ENCODE peak calls at places on chromosome 17, in five cellular contexts. One of them, this sample, is unnamed.

GRCh38 chr17:37774508-37774907 is 29.6 kb upstream of the HNF1B start:
- DNase-seq in progenitor cell of endocrine pancreas: no peak
- DNase-seq in GM13977: peak
- DNase-seq in esophagus muscularis mucosa: no peak
- DNase-seq in HepG2: no peak
- DNase-seq in this sample: no peak

GRCh38 chr17:3988297-3989120 is 24.3 kb upstream of the ATP2A3 start:
- DNase-seq in progenitor cell of endocrine pancreas: no peak
- DNase-seq in HepG2: no peak
- DNase-seq in esophagus muscularis mucosa: no peak
- DNase-seq in GM13977: no peak
- DNase-seq in this sample: no peak

GRCh38 chr17:11467639-11468038 is 130.6 kb upstream of the DNAH9 start:
- DNase-seq in HepG2: no peak
- DNase-seq in GM13977: no peak
- DNase-seq in esophagus muscularis mucosa: peak
- DNase-seq in progenitor cell of endocrine pancreas: no peak
- DNase-seq in this sample: no peak

GRCh38 chr17:55495239-55495638 is 16.0 kb downstream of the SMIM36 start:
- DNase-seq in progenitor cell of endocrine pancreas: no peak
- DNase-seq in GM13977: no peak
- DNase-seq in esophagus muscularis mucosa: no peak
- DNase-seq in HepG2: no peak
- DNase-seq in this sample: no peak

GRCh38 chr17:10513284-10514067 is 4.9 kb downstream of the MYH1 start:
- DNase-seq in HepG2: no peak
- DNase-seq in progenitor cell of endocrine pancreas: no peak
- DNase-seq in esophagus muscularis mucosa: no peak
- DNase-seq in GM13977: no peak
- DNase-seq in this sample: no peak

GRCh38 chr17:72592242-72592966 is 471.6 kb downstream of the SOX9 start:
- DNase-seq in esophagus muscularis mucosa: no peak
- DNase-seq in GM13977: peak
- DNase-seq in HepG2: peak
- DNase-seq in progenitor cell of endocrine pancreas: peak
- DNase-seq in this sample: no peak

GRCh38 chr17:38585056-38585804 is 20.5 kb downstream of the SRCIN1 start:
- DNase-seq in GM13977: no peak
- DNase-seq in HepG2: peak
- DNase-seq in esophagus muscularis mucosa: no peak
- DNase-seq in progenitor cell of endocrine pancreas: no peak
- DNase-seq in this sample: no peak

GRCh38 chr17:69375229-69375628 is 39.3 kb upstream of the MAP2K6 start:
- DNase-seq in GM13977: no peak
- DNase-seq in progenitor cell of endocrine pancreas: no peak
- DNase-seq in HepG2: no peak
- DNase-seq in esophagus muscularis mucosa: peak
- DNase-seq in this sample: no peak

GRCh38 chr17:72677714-72678390 is 414.6 kb downstream of the SLC39A11 start:
- DNase-seq in esophagus muscularis mucosa: no peak
- DNase-seq in HepG2: no peak
- DNase-seq in progenitor cell of endocrine pancreas: no peak
- DNase-seq in GM13977: no peak
- DNase-seq in this sample: peak

GRCh38 chr17:62749926-62750325 is 58.2 kb downstream of the MARCHF10 start:
- DNase-seq in esophagus muscularis mucosa: no peak
- DNase-seq in HepG2: no peak
- DNase-seq in GM13977: no peak
- DNase-seq in progenitor cell of endocrine pancreas: no peak
- DNase-seq in this sample: no peak

GRCh38 chr17:55577011-55577586 is 65.8 kb upstream of the SMIM36 start:
- DNase-seq in esophagus muscularis mucosa: no peak
- DNase-seq in progenitor cell of endocrine pancreas: no peak
- DNase-seq in HepG2: no peak
- DNase-seq in GM13977: peak
- DNase-seq in this sample: no peak

GRCh38 chr17:78314683-78315354 is 45.1 kb downstream of the SOCS3 start:
- DNase-seq in progenitor cell of endocrine pancreas: no peak
- DNase-seq in esophagus muscularis mucosa: no peak
- DNase-seq in GM13977: no peak
- DNase-seq in HepG2: no peak
- DNase-seq in this sample: no peak

GRCh38 chr17:45942284-45942683 is 47.9 kb downstream of the MAPT start:
- DNase-seq in progenitor cell of endocrine pancreas: no peak
- DNase-seq in GM13977: no peak
- DNase-seq in HepG2: no peak
- DNase-seq in esophagus muscularis mucosa: no peak
- DNase-seq in this sample: no peak

GRCh38 chr17:77778636-77779524 is 179.6 kb upstream of the TNRC6C start:
- DNase-seq in GM13977: no peak
- DNase-seq in HepG2: no peak
- DNase-seq in esophagus muscularis mucosa: no peak
- DNase-seq in progenitor cell of endocrine pancreas: no peak
- DNase-seq in this sample: no peak

GRCh38 chr17:68595496-68595895 is 5.7 kb downstream of the FAM20A start:
- DNase-seq in esophagus muscularis mucosa: peak
- DNase-seq in GM13977: no peak
- DNase-seq in HepG2: no peak
- DNase-seq in progenitor cell of endocrine pancreas: no peak
- DNase-seq in this sample: no peak

GRCh38 chr17:49776864-49777263 is 11.6 kb upstream of the KAT7 start:
- DNase-seq in HepG2: no peak
- DNase-seq in progenitor cell of endocrine pancreas: no peak
- DNase-seq in esophagus muscularis mucosa: no peak
- DNase-seq in GM13977: no peak
- DNase-seq in this sample: no peak

DNA sequence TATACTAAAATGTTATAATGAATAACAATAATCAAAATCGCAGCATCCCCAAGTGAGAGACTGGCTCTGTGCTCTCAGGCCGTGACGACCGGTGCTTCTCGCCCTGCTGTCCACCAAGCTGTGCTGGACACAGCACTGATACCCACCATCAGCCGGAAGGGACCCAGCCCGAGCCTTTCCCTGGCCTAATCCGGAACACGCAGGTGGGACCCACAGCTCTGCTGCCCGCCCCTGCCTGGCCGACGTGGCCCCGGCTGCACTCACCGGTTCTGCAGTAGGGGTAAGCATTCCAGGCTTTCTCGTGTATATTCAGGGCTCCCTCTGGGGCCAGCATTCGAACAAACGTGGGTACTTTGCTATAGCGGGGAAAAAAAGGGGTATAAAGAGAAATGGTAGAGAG is 14.6 kb downstream of the PITPNA start:
- DNase-seq in progenitor cell of endocrine pancreas: no peak
- DNase-seq in esophagus muscularis mucosa: no peak
- DNase-seq in HepG2: no peak
- DNase-seq in GM13977: no peak
- DNase-seq in this sample: no peak
- TF ChIP-seq CTCF in progenitor cell of endocrine pancreas: no peak
- TF ChIP-seq CTCF in esophagus muscularis mucosa: no peak
- TF ChIP-seq CTCF in HepG2: no peak
- TF ChIP-seq CTCF in GM13977: no peak
- TF ChIP-seq CTCF in this sample: no peak

GRCh38 chr17:65918921-65919546 is 272.9 kb downstream of the CEP112 start:
- DNase-seq in HepG2: peak
- DNase-seq in esophagus muscularis mucosa: no peak
- DNase-seq in progenitor cell of endocrine pancreas: no peak
- DNase-seq in GM13977: no peak
- DNase-seq in this sample: no peak
- TF ChIP-seq CTCF in HepG2: peak
- TF ChIP-seq CTCF in esophagus muscularis mucosa: no peak
- TF ChIP-seq CTCF in progenitor cell of endocrine pancreas: peak
- TF ChIP-seq CTCF in GM13977: no peak
- TF ChIP-seq CTCF in this sample: no peak

DNA sequence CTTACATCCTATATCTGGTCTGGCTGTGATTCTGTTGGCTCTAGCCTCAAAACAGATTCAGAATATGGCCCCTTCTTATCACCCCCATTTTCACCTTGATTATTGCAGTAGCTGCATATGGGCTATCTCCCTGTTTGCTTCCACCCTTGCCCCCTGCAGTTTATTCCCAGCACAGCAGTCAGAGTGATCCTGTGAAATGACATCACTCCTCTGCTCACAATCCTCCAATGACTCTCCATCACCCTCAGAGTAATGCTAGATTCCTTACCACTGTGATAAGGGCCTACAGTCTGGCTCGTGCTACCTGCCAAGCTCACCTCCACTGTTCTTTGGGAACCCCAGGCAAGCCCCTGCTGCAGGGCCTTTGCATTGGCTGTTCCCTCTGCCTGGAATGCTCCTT is 92.5 kb downstream of the ASIC2 start:
- DNase-seq in esophagus muscularis mucosa: no peak
- DNase-seq in progenitor cell of endocrine pancreas: no peak
- DNase-seq in GM13977: no peak
- DNase-seq in HepG2: no peak
- DNase-seq in this sample: no peak
- TF ChIP-seq CTCF in esophagus muscularis mucosa: no peak
- TF ChIP-seq CTCF in progenitor cell of endocrine pancreas: peak
- TF ChIP-seq CTCF in GM13977: no peak
- TF ChIP-seq CTCF in HepG2: no peak
- TF ChIP-seq CTCF in this sample: peak

DNA sequence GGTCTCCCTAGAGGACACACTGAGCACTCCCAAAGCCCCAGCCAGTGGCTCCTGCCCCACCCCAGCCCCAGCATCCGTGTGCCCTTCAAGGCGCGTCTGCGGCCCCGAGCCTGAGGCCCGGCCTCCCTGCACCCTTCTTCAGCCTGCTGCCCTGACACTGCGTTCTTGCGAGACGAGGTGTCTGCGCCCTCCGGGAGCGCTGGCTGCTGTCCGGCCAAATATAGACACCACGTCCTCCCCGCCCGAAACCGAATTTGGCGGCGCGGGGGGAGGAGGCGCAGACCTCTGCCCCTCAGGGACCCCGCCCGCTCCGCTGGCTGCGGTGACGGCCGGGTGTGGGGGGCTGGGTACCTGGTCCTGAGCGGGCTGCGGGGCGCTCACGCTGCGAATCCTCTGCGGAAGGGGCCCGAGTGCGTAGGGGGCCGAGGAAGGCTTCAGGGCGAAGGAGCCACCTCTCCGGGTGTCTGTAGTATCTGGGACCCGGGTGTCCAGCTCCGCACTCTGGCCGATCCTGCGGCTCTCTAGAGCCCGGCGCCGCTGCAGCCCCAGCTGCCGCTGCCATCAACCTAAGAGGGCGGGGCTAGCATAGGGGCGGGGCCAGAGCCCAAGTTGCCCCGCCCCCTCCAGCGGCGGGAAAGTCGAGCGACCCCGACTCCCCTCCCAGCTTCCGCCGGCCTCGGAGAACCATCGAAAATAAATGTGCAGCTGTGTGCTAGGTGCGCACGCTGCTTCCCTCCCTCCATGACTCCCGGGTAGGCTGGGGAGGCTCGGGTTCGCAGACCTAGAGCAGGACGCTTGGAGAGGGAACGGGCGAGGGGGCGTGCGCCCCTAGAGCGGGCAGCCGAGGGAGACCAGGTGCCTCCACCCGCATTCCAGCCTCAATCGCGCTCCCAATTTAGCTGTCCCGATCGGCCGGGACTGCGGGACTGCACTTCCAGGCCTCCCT is at the start of gene CORO6:
- DNase-seq in esophagus muscularis mucosa: no peak
- DNase-seq in progenitor cell of endocrine pancreas: peak
- DNase-seq in HepG2: no peak
- DNase-seq in GM13977: peak
- DNase-seq in this sample: no peak
- TF ChIP-seq CTCF in esophagus muscularis mucosa: no peak
- TF ChIP-seq CTCF in progenitor cell of endocrine pancreas: no peak
- TF ChIP-seq CTCF in HepG2: no peak
- TF ChIP-seq CTCF in GM13977: no peak
- TF ChIP-seq CTCF in this sample: no peak

GRCh38 chr17:75142236-75142971 is 10.9 kb upstream of the NT5C start:
- DNase-seq in progenitor cell of endocrine pancreas: no peak
- DNase-seq in esophagus muscularis mucosa: no peak
- DNase-seq in HepG2: no peak
- DNase-seq in GM13977: no peak
- DNase-seq in this sample: no peak
- TF ChIP-seq CTCF in progenitor cell of endocrine pancreas: no peak
- TF ChIP-seq CTCF in esophagus muscularis mucosa: no peak
- TF ChIP-seq CTCF in HepG2: no peak
- TF ChIP-seq CTCF in GM13977: no peak
- TF ChIP-seq CTCF in this sample: no peak

GRCh38 chr17:82914375-82914774 is 74.6 kb upstream of the ZNF750 start:
- DNase-seq in progenitor cell of endocrine pancreas: no peak
- DNase-seq in GM13977: no peak
- DNase-seq in HepG2: no peak
- DNase-seq in esophagus muscularis mucosa: no peak
- DNase-seq in this sample: no peak

GRCh38 chr17:82911822-82912221 is 72.0 kb upstream of the ZNF750 start:
- DNase-seq in HepG2: no peak
- DNase-seq in GM13977: no peak
- DNase-seq in esophagus muscularis mucosa: no peak
- DNase-seq in progenitor cell of endocrine pancreas: no peak
- DNase-seq in this sample: no peak

GRCh38 chr17:82912571-82913089 is 72.8 kb upstream of the ZNF750 start:
- DNase-seq in GM13977: no peak
- DNase-seq in esophagus muscularis mucosa: no peak
- DNase-seq in HepG2: no peak
- DNase-seq in progenitor cell of endocrine pancreas: no peak
- DNase-seq in this sample: no peak

GRCh38 chr17:82915010-82915696 is 75.3 kb upstream of the ZNF750 start:
- DNase-seq in GM13977: no peak
- DNase-seq in esophagus muscularis mucosa: no peak
- DNase-seq in progenitor cell of endocrine pancreas: no peak
- DNase-seq in HepG2: no peak
- DNase-seq in this sample: no peak

DNA sequence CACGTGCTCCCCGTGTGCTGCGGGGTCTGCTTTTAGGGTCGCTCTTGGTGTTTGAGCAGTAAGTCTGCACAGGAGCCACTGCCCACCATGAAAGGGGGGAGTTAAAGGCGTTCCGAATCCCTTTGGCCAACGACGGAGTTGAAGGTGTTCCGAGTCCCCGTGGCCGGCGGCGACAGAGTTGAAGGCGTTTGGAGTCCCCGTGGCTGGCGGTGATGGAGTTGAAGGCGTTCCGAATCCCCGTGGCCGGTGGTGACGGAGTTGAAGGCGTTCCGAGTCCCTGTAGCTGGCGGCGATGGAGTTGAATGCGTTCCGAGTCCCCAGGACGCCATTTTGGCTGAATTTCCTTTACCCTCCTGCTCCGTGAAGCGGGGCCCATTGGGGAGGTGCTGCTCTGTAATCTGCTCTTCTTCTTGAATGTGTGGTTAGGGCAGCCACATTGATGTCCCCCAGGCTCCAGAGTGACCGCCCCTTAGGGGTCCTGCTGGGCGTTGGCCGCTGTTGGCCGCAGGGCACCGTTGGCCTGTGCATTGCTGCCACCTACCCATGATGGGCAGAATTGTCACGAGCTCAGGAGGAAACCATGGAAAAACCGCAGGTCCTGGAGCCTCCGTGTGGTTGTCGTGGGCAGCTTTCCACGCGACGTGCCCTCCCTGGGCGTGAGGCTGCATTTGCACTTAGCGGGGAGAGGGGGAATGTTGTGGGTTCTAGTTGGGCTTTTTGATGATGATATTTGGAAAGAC is 73.7 kb upstream of the ZNF750 start:
- DNase-seq in HepG2: peak
- DNase-seq in esophagus muscularis mucosa: no peak
- DNase-seq in GM13977: no peak
- DNase-seq in progenitor cell of endocrine pancreas: no peak
- DNase-seq in this sample: no peak
- TF ChIP-seq CTCF in HepG2: peak
- TF ChIP-seq CTCF in esophagus muscularis mucosa: peak
- TF ChIP-seq CTCF in GM13977: peak
- TF ChIP-seq CTCF in progenitor cell of endocrine pancreas: peak
- TF ChIP-seq CTCF in this sample: peak